ENCODE peak calls at places on chromosomes 11 and 22, in seven cellular contexts. J, H, T, Z, I, W and C are unnamed samples.

GRCh38 chr11:119982517-119983239 is 155.2 kb downstream of the TRIM29 start:
- DNase-seq in J (no peak), H (no peak), T (no peak), Z (no peak), I (no peak), W (no peak), C (no peak)

GRCh38 chr22:49692499-49693225 is 135.0 kb downstream of the BRD1 start:
- DNase-seq in J (no peak), H (no peak), T (no peak), Z (no peak), I (no peak), W (no peak), C (no peak)

GRCh38 chr22:27620367-27621154 is 181.0 kb downstream of the MN1 start:
- DNase-seq in J (no peak), H (no peak), T (no peak), Z (no peak), I (no peak), W (no peak), C (no peak)

GRCh38 chr22:31912402-31912733 is 32.0 kb upstream of the YWHAH start:
- DNase-seq in J (no peak), H (no peak), T (no peak), Z (no peak), I (no peak), W (no peak), C (no peak)

GRCh38 chr11:5992604-5993251 is 5.9 kb upstream of the OR52L1 start:
- DNase-seq in J (no peak), H (no peak), T (no peak), Z (peak; percentile 65), I (no peak), W (no peak), C (no peak)

GRCh38 chr22:43432883-43433415 is 21.1 kb downstream of the MPPED1 start:
- DNase-seq in J (no peak), H (no peak), T (no peak), Z (no peak), I (no peak), W (no peak), C (no peak)

GRCh38 chr11:488579-488978 is 18.5 kb downstream of the RNH1 start:
- DNase-seq in J (no peak), H (no peak), T (no peak), Z (no peak), I (no peak), W (no peak), C (no peak)

GRCh38 chr11:47154738-47155570 is 21.7 kb downstream of the ARFGAP2 start:
- DNase-seq in J (no peak), H (no peak), T (no peak), Z (no peak), I (no peak), W (no peak), C (no peak)

GRCh38 chr11:77558380-77558779 is 31.4 kb upstream of the AQP11 start:
- DNase-seq in J (no peak), H (no peak), T (no peak), Z (no peak), I (no peak), W (no peak), C (no peak)

GRCh38 chr11:6737872-6738466 is 33.8 kb downstream of the OR2AG2 start:
- DNase-seq in J (peak; percentile 50), H (peak; percentile 45), T (peak; percentile 62), Z (peak; percentile 80), I (peak; percentile 0), W (no peak), C (peak; percentile 47)

GRCh38 chr11:135075740-135076139 is 663.7 kb upstream of the B3GAT1 start:
- DNase-seq in J (peak; percentile 47), H (peak; percentile 36), T (peak; percentile 29), Z (peak; percentile 80), I (no peak), W (no peak), C (peak; percentile 98)

GRCh38 chr11:68591719-68592118 is 92.6 kb upstream of the GAL start:
- DNase-seq in J (no peak), H (no peak), T (no peak), Z (no peak), I (no peak), W (no peak), C (no peak)

GRCh38 chr11:15793032-15793996 is 563.0 kb downstream of the SOX6 start:
- DNase-seq in J (no peak), H (peak; percentile 16), T (no peak), Z (no peak), I (no peak), W (no peak), C (no peak)

GRCh38 chr11:95788921-95789505 is 569 bp downstream of the FAM76B start:
- DNase-seq in J (no peak), H (peak; percentile 39), T (no peak), Z (peak; percentile 78), I (no peak), W (no peak), C (peak; percentile 2)

GRCh38 chr11:23976776-23977380 is 520.0 kb upstream of the LUZP2 start:
- DNase-seq in J (no peak), H (no peak), T (no peak), Z (no peak), I (no peak), W (no peak), C (no peak)

GRCh38 chr22:40498454-40499186 is 128.2 kb downstream of the SGSM3 start:
- DNase-seq in J (no peak), H (peak; percentile 98), T (no peak), Z (peak; percentile 36), I (no peak), W (no peak), C (no peak)